ENCODE peak calls at places on chromosomes 13 and 19, in four cellular contexts. E is GM12878, M is K562, R is SK-N-SH. K is an unnamed sample.

GRCh38 chr13:35163674-35164073 is 221.6 kb downstream of the NBEA start:
- DNase-seq in E (no peak), M (no peak), R (no peak), K (no peak)

GRCh38 chr19:50556236-50557008 is 11.8 kb downstream of the LRRC4B start:
- DNase-seq in E (peak), M (peak), R (peak), K (peak)

GRCh38 chr19:55546822-55547614 is 1.7 kb upstream of the SBK3 start:
- DNase-seq in E (no peak), M (peak), R (no peak), K (peak)

GRCh38 chr13:110799246-110800236 is 86.0 kb downstream of the ING1 start:
- DNase-seq in E (no peak), M (no peak), R (no peak), K (no peak)

GRCh38 chr13:75787249-75787940 is 151.3 kb downstream of the LMO7 start:
- DNase-seq in E (no peak), M (no peak), R (no peak), K (peak)

GRCh38 chr19:13025819-13026477 is 30.7 kb downstream of the NFIX start:
- DNase-seq in E (no peak), M (no peak), R (no peak), K (no peak)

GRCh38 chr13:60396783-60397692 is at the start of gene TDRD3:
- DNase-seq in E (peak), M (peak), R (peak), K (peak)

GRCh38 chr13:97174638-97175037 is 47.5 kb upstream of the MBNL2 start:
- DNase-seq in E (no peak), M (no peak), R (no peak), K (no peak)

GRCh38 chr13:113759525-113760137 is 605 bp downstream of the TMEM255B start:
- DNase-seq in E (no peak), M (no peak), R (peak), K (peak)

GRCh38 chr13:51959773-51960172 is 51.5 kb downstream of the ATP7B start:
- DNase-seq in E (no peak), M (peak), R (no peak), K (no peak)

GRCh38 chr13:67224148-67224846 is 5.8 kb downstream of the PCDH9 start:
- DNase-seq in E (no peak), M (peak), R (peak), K (peak)

GRCh38 chr13:87089391-87089790 is 581.8 kb upstream of the SLITRK5 start:
- DNase-seq in E (no peak), M (no peak), R (no peak), K (no peak)

GRCh38 chr13:41241626-41242025 is 21.8 kb downstream of the MTRF1 start:
- DNase-seq in E (no peak), M (no peak), R (peak), K (no peak)

GRCh38 chr19:14544977-14545715 is 15.8 kb downstream of the TECR start:
- DNase-seq in E (no peak), M (no peak), R (no peak), K (no peak)

GRCh38 chr19:57903298-57904174 is 12.9 kb downstream of the ZNF417 start:
- DNase-seq in E (no peak), M (peak), R (peak), K (peak)

GRCh38 chr19:29380581-29380980 is 145.2 kb upstream of the VSTM2B start:
- DNase-seq in E (no peak), M (no peak), R (no peak), K (no peak)

GRCh38 chr13:98890186-98890585 is 87.7 kb downstream of the DOCK9 start:
- DNase-seq in E (no peak), M (no peak), R (no peak), K (no peak)

GRCh38 chr13:39779337-39780270 is 124.1 kb downstream of the COG6 start:
- DNase-seq in E (no peak), M (no peak), R (no peak), K (no peak)

GRCh38 chr13:51998723-51999471 is 12.4 kb downstream of the ATP7B start:
- DNase-seq in E (no peak), M (no peak), R (no peak), K (no peak)

GRCh38 chr13:97493471-97493870 is 59.5 kb downstream of the RAP2A start:
- DNase-seq in E (no peak), M (no peak), R (no peak), K (no peak)

GRCh38 chr19:10226376-10227214 is 4.5 kb downstream of the S1PR2 start:
- DNase-seq in E (no peak), M (no peak), R (peak), K (no peak)
- TF ChIP-seq RCOR1 in E (no peak), M (no peak), R (peak), K (no peak)

GRCh38 chr19:41263042-41263849 is 926 bp upstream of the HNRNPUL1 start:
- DNase-seq in E (peak), M (peak), R (peak), K (peak)
- TF ChIP-seq REST in E (no peak), M (no peak), R (no peak), K (no peak)

GRCh38 chr13:37869756-37870488 is at the start of gene TRPC4:
- DNase-seq in E (no peak), M (peak), R (peak), K (peak)

GRCh38 chr13:37870895-37871550 is 1.5 kb upstream of the TRPC4 start:
- DNase-seq in E (no peak), M (no peak), R (no peak), K (no peak)

GRCh38 chr13:37870489-37870845 is 895 bp upstream of the TRPC4 start:
- DNase-seq in E (no peak), M (no peak), R (no peak), K (no peak)

GRCh38 chr13:37868691-37869505 is 674 bp downstream of the TRPC4 start:
- DNase-seq in E (no peak), M (no peak), R (no peak), K (no peak)

DNA sequence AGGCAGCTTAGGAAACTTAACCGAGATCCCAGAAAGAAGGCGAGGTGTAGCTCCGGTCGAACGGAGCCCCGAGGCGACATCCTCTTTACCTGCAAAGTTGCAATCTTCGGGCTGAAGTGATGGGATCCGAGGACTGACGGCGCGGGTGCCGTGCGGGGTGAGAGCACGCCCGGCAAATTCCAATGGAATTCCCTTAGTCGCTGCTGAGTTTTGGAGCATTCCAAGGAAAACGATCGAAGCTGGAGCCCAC is 141 bp downstream of the TRPC4 start:
- DNase-seq in E (no peak), M (no peak), R (no peak), K (no peak)
- TF ChIP-seq RCOR1 in E (no peak), M (no peak), R (no peak), K (no peak)

DNA sequence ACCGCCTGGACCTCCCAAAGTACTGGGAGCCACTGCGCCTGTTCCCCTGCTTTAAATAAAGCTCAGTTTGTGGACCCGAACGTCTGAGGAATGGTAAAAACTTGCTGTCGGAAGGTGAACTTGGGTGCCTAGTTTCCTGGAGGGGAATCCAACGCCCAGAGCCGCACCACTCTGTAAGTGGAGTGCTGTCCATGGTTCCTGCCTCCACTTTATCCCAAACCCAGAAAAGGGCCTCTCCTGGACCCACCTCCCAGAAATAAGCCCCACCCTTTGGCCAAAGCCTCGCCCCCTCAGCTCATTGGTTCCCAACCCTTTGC is 2.3 kb downstream of the ANO8 start:
- DNase-seq in E (no peak), M (no peak), R (no peak), K (no peak)
- TF ChIP-seq REST in E (no peak), M (peak), R (peak), K (peak)

DNA sequence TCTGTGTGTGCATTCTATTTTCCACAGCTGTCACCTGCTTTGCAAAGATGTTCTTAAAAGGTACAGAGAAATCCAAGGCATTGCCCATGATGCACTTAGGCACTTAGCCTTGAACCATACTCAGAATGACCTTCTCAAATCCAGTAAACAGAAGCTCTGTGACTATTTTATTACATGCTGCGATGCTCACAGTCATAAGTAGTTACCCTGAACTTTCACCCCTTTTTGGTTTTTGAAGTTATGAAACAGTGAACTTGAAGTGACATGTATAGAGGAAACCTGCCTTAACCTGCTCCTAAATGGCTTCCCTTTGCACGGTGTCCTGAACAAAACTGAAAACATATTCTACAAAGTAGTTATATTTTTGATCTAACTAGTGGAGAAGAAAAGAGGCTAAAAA is 100.4 kb downstream of the SLC10A2 start:
- DNase-seq in E (no peak), M (no peak), R (no peak), K (no peak)
- TF ChIP-seq RCOR1 in E (no peak), M (no peak), R (no peak), K (no peak)

GRCh38 chr19:2329528-2329927 is 1.0 kb downstream of the SPPL2B start:
- DNase-seq in E (no peak), M (peak), R (no peak), K (no peak)

GRCh38 chr19:2328401-2329161 is at the start of the genes LSM7 and SPPL2B:
- DNase-seq in E (peak), M (peak), R (peak), K (peak)

GRCh38 chr19:2329162-2329505 is 650 bp downstream of the SPPL2B start:
- DNase-seq in E (no peak), M (no peak), R (peak), K (no peak)

GRCh38 chr19:2326699-2327360 is 1.6 kb downstream of the LSM7 start:
- DNase-seq in E (no peak), M (no peak), R (no peak), K (no peak)

DNA sequence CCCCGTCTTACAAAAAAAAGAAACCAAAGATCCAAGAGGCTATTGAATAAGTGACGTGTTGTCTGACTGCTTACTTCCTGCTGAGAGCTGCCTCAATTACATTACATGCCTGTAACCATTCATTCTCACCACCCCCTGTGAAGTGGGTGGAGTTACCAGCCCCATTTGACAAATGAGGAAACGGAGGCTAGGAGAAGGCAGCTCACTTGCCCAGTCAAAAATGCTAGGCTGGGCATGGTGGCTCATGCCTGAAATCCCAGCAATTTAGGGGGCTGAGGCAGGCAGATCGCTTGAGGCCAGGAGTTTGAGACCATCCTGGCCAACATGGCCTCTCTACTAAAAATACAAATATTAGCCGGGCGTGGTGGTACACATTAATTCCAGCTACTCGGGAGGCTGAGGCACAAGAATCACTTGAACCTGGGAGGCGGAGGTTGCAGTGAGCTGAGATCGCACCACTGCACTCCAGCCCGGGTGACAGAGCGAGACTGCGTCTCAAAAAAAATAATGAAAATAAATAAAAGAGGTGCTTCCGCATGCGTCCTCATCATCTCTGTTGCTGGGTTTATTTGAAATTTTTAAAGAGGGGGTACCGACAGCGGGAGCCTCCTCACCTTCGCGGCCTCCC is 499 bp downstream of the LSM7 start:
- DNase-seq in E (peak), M (peak), R (peak), K (no peak)
- TF ChIP-seq REST in E (no peak), M (peak), R (no peak), K (no peak)

GRCh38 chr19:47075941-47076340 is 27.5 kb upstream of the TMEM160 start:
- DNase-seq in E (no peak), M (no peak), R (no peak), K (no peak)

GRCh38 chr19:47086280-47086679 is 27.3 kb downstream of the ZC3H4 start:
- DNase-seq in E (no peak), M (no peak), R (no peak), K (no peak)

GRCh38 chr19:47084879-47085439 is 28.6 kb downstream of the ZC3H4 start:
- DNase-seq in E (no peak), M (no peak), R (no peak), K (no peak)

GRCh38 chr19:47082493-47082892 is 31.1 kb downstream of the ZC3H4 start:
- DNase-seq in E (no peak), M (no peak), R (no peak), K (no peak)

GRCh38 chr19:47081095-47081494 is 32.5 kb downstream of the ZC3H4 start:
- DNase-seq in E (no peak), M (no peak), R (no peak), K (no peak)
- TF ChIP-seq RCOR1 in E (no peak), M (no peak), R (no peak), K (no peak)

DNA sequence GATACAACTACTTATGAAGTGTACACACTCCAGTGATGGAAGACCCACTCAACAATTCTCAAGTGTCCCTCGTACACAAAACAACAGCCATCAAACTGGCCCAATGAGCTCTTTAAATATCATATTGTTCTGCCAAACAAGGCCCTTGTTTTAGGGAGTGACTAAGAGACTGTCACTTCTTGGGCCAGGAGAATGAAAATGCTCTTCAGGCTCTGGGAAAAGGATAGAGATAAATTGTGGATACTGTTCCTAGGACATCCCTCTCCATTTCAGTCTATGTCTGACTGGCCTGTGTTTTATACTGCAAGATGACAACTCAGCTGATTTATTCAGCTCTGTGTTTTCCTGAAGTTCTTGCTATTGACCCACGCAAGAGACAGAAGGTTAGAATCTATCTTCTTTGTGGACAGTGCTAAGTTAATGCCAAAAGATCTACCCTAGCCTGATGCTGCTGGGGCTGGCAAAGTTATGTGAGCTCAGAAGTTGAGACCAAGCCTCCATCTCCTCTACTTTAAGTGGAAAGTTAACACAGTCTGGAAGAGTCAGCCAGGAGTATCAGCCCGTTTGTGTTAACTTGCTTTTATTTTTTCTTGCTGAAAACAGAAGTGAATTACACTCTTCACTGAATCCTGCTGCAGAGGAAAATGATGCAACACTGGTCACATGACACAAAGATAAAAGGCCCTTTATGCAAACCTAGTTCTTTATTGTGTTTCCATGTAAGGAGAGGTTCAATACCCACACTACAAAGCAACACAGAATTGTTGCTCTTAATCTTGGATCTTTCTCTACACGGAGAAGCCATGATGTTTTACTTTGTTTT is 14.6 kb downstream of the FRY start:
- DNase-seq in E (no peak), M (no peak), R (no peak), K (no peak)
- TF ChIP-seq REST in E (no peak), M (no peak), R (no peak), K (no peak)

K was measured in A549.